ENCODE peak calls at places on chromosomes 2 and 18, in eight cellular contexts. P is stromal cell of bone marrow, G is fibroblast of lung, X is endothelial cell, N is HTR-8/SVneo, E is NCI-H1436 treated with DMSO at 0.1 percent for 48 hours, A is T47D, C is Right ventricle myocardium superior. H is an unnamed sample.

GRCh38 chr2:178279142-178279541 is 84.8 kb downstream of the OSBPL6 start:
- DNase-seq in E (no peak), G (peak; percentile 64), C (no peak), P (peak; percentile 89), N (peak; percentile 62), X (no peak), A (no peak), H (no peak)

GRCh38 chr18:79484661-79485621 is 89.2 kb downstream of the NFATC1 start:
- DNase-seq in P (peak; percentile 90), G (peak; percentile 81), A (no peak), C (peak; percentile 49), E (no peak), N (peak; percentile 67), X (peak; percentile 41), H (peak; percentile 85)

GRCh38 chr2:149732730-149733290 is 145.2 kb upstream of the MMADHC start:
- DNase-seq in A (no peak), C (no peak), N (no peak), E (no peak), X (no peak), G (no peak), P (no peak), H (no peak)

GRCh38 chr2:152646775-152647174 is 70.5 kb downstream of the PRPF40A start:
- DNase-seq in N (peak; percentile 75), C (no peak), G (peak; percentile 69), X (no peak), A (no peak), E (no peak), P (peak; percentile 63), H (no peak)

GRCh38 chr18:47990981-47991380 is 60.5 kb upstream of the SMAD2 start:
- DNase-seq in A (no peak), P (no peak), N (no peak), X (no peak), G (no peak), E (no peak), C (no peak), H (no peak)

GRCh38 chr2:73979021-73979420 is 5.7 kb upstream of the TET3 start:
- DNase-seq in G (no peak), C (no peak), E (no peak), N (no peak), X (no peak), A (no peak), P (no peak), H (no peak)

GRCh38 chr2:23486676-23487075 is 101.7 kb downstream of the KLHL29 start:
- DNase-seq in C (peak; percentile 73), P (peak; percentile 18), E (no peak), A (no peak), N (no peak), X (no peak), G (peak; percentile 61), H (peak; percentile 86)

GRCh38 chr2:205768341-205768740 is 86.0 kb downstream of the NRP2 start:
- DNase-seq in G (no peak), P (no peak), E (no peak), X (no peak), C (peak; percentile 53), A (no peak), N (no peak), H (no peak)

GRCh38 chr2:23367760-23368159 is 17.2 kb upstream of the KLHL29 start:
- DNase-seq in N (no peak), E (no peak), P (no peak), G (peak; percentile 67), A (no peak), C (no peak), X (no peak), H (no peak)

H was measured in kidney.